ENCODE peak calls at places on chromosomes 2 and 18, in four cellular contexts. One of them, this sample, is unnamed.

GRCh38 chr2:166436976-166437375 is 57.1 kb downstream of the SCN7A start:
- DNase-seq in ovary: no peak
- DNase-seq in tibial artery: no peak
- DNase-seq in fibroblast of the aortic adventitia: no peak
- DNase-seq in this sample: no peak

GRCh38 chr2:101509498-101510274 is 34.8 kb upstream of the RFX8 start:
- DNase-seq in tibial artery: peak
- DNase-seq in fibroblast of the aortic adventitia: peak
- DNase-seq in ovary: no peak
- DNase-seq in this sample: no peak

GRCh38 chr2:231162036-231162345 is 36.4 kb upstream of the ARMC9 start:
- DNase-seq in tibial artery: no peak
- DNase-seq in fibroblast of the aortic adventitia: peak
- DNase-seq in ovary: no peak
- DNase-seq in this sample: peak

GRCh38 chr2:45856391-45857055 is 205.0 kb downstream of the PRKCE start:
- DNase-seq in ovary: no peak
- DNase-seq in fibroblast of the aortic adventitia: peak
- DNase-seq in tibial artery: no peak
- DNase-seq in this sample: peak

GRCh38 chr2:111617804-111618576 is 266.0 kb downstream of the ANAPC1 start:
- DNase-seq in tibial artery: peak
- DNase-seq in ovary: no peak
- DNase-seq in fibroblast of the aortic adventitia: peak
- DNase-seq in this sample: peak

GRCh38 chr18:9092665-9093064 is 9.8 kb upstream of the NDUFV2 start:
- DNase-seq in ovary: no peak
- DNase-seq in tibial artery: no peak
- DNase-seq in fibroblast of the aortic adventitia: peak
- DNase-seq in this sample: peak

GRCh38 chr2:130393318-130393910 is 37.6 kb downstream of the PTPN18 start:
- DNase-seq in tibial artery: no peak
- DNase-seq in ovary: no peak
- DNase-seq in fibroblast of the aortic adventitia: no peak
- DNase-seq in this sample: no peak

GRCh38 chr2:15259356-15259756 is 301.8 kb downstream of the NBAS start:
- DNase-seq in tibial artery: no peak
- DNase-seq in fibroblast of the aortic adventitia: no peak
- DNase-seq in ovary: no peak
- DNase-seq in this sample: no peak

GRCh38 chr18:12621737-12622306 is 36.1 kb downstream of the SPIRE1 start:
- DNase-seq in ovary: no peak
- DNase-seq in tibial artery: no peak
- DNase-seq in fibroblast of the aortic adventitia: peak
- DNase-seq in this sample: peak

GRCh38 chr2:48131503-48132293 is 225.4 kb upstream of the FBXO11 start:
- DNase-seq in fibroblast of the aortic adventitia: peak
- DNase-seq in ovary: no peak
- DNase-seq in tibial artery: no peak
- DNase-seq in this sample: no peak

GRCh38 chr2:113877651-113878594 is 12.0 kb upstream of the ACTR3 start:
- DNase-seq in fibroblast of the aortic adventitia: peak
- DNase-seq in ovary: no peak
- DNase-seq in tibial artery: no peak
- DNase-seq in this sample: peak

GRCh38 chr2:16067444-16068232 is 127.3 kb downstream of the MYCN start:
- DNase-seq in fibroblast of the aortic adventitia: no peak
- DNase-seq in ovary: no peak
- DNase-seq in tibial artery: no peak
- DNase-seq in this sample: no peak

DNA sequence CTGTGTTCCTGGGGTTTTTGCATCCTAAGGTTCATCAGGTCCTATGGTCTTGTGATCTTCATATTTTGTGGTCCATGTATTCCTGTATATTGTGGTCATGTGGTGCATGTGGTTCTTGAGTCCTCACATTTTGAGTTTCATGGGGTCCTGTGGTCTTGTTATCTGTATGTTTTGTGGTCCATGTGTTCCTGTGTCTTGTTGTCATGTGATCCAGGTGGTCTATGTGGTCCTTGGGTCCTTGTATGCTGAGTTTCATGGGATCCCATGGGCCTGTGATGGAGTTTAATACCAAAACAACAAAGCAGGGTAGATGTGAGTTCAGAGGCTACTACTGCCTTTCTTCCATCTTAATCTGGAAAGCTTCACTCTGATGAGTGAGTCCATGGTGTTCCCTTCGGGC is 166.4 kb downstream of the TMEM18 start:
- DNase-seq in ovary: no peak
- DNase-seq in tibial artery: no peak
- DNase-seq in fibroblast of the aortic adventitia: no peak
- DNase-seq in this sample: no peak
- H3K4me3 ChIP-seq in ovary: no peak
- H3K4me3 ChIP-seq in tibial artery: no peak
- H3K4me3 ChIP-seq in fibroblast of the aortic adventitia: no peak
- H3K4me3 ChIP-seq in this sample: no peak

GRCh38 chr18:32891797-32892196 is 119.0 kb upstream of the KLHL14 start:
- DNase-seq in tibial artery: no peak
- DNase-seq in fibroblast of the aortic adventitia: peak
- DNase-seq in ovary: no peak
- DNase-seq in this sample: no peak
- TF ChIP-seq CTCF in tibial artery: no peak
- TF ChIP-seq CTCF in fibroblast of the aortic adventitia: no peak
- TF ChIP-seq CTCF in ovary: no peak
- TF ChIP-seq CTCF in this sample: no peak

DNA sequence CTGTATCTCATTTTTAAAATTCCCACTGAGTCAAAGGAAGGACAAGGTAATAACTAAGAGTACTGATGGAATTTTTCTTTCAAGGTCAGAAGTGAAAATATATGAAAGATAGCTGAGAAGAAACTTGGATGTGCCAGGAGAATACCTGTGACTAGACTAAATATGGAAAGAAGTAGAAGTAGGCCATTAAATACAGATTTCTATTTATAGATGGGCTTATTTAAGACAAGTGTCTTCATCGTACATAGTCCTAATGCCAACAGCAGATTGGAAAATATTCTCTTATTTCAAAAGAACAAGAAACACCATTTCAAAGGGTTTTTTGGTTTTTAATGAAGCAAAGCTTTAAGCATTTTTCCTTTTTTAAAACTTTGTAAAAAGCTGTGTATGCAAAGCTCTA is 22.0 kb downstream of the UGP2 start:
- DNase-seq in tibial artery: no peak
- DNase-seq in fibroblast of the aortic adventitia: no peak
- DNase-seq in ovary: no peak
- DNase-seq in this sample: no peak
- H3K4me3 ChIP-seq in tibial artery: no peak
- H3K4me3 ChIP-seq in fibroblast of the aortic adventitia: no peak
- H3K4me3 ChIP-seq in ovary: no peak
- H3K4me3 ChIP-seq in this sample: no peak

GRCh38 chr18:45280486-45281263 is 334.6 kb upstream of the SLC14A2 start:
- DNase-seq in fibroblast of the aortic adventitia: no peak
- DNase-seq in ovary: no peak
- DNase-seq in tibial artery: no peak
- DNase-seq in this sample: no peak

GRCh38 chr18:45276878-45277277 is 338.4 kb upstream of the SLC14A2 start:
- DNase-seq in tibial artery: no peak
- DNase-seq in fibroblast of the aortic adventitia: no peak
- DNase-seq in ovary: no peak
- DNase-seq in this sample: no peak

GRCh38 chr18:45277870-45278269 is 337.4 kb upstream of the SLC14A2 start:
- DNase-seq in fibroblast of the aortic adventitia: no peak
- DNase-seq in tibial artery: no peak
- DNase-seq in ovary: no peak
- DNase-seq in this sample: peak

GRCh38 chr18:45274026-45274425 is 341.2 kb upstream of the SLC14A2 start:
- DNase-seq in fibroblast of the aortic adventitia: no peak
- DNase-seq in tibial artery: no peak
- DNase-seq in ovary: no peak
- DNase-seq in this sample: no peak

DNA sequence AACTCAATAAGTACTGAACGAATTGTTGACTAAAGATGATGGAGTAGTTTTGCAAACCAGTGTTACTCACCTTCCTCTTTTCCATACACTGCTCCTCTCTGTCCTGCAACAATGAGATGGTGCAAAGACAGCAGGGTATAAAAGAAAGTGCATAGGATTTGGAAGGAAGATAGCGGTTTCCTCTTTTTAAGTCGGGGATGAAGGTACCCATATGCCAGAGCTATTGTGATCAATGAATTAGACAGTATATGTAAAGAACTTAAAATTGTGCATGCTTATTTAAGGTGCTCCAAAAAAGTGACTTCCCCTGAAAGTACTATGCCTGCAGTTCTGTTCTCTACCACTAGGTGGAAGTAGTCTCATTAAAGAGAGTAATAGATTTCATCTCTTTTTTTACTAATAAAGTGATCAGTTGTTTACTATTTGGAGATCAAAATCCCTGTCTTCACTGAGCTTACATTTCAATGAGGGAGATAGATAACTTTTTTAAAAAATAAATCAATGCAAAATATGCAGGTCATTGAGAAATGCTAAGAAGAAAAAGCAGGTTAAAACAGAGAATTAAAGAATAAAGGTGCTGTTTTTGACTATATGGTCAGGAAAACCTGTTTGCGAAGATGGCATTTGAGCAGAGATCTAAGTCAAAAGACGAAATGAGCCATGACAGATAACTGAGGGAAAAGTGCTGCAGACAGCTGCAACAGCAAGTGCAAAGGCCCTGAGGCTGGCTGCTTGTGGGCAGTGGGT is 339.7 kb upstream of the SLC14A2 start:
- DNase-seq in tibial artery: no peak
- DNase-seq in fibroblast of the aortic adventitia: peak
- DNase-seq in ovary: no peak
- DNase-seq in this sample: peak
- TF ChIP-seq CTCF in tibial artery: peak
- TF ChIP-seq CTCF in fibroblast of the aortic adventitia: peak
- TF ChIP-seq CTCF in ovary: no peak
- TF ChIP-seq CTCF in this sample: peak

DNA sequence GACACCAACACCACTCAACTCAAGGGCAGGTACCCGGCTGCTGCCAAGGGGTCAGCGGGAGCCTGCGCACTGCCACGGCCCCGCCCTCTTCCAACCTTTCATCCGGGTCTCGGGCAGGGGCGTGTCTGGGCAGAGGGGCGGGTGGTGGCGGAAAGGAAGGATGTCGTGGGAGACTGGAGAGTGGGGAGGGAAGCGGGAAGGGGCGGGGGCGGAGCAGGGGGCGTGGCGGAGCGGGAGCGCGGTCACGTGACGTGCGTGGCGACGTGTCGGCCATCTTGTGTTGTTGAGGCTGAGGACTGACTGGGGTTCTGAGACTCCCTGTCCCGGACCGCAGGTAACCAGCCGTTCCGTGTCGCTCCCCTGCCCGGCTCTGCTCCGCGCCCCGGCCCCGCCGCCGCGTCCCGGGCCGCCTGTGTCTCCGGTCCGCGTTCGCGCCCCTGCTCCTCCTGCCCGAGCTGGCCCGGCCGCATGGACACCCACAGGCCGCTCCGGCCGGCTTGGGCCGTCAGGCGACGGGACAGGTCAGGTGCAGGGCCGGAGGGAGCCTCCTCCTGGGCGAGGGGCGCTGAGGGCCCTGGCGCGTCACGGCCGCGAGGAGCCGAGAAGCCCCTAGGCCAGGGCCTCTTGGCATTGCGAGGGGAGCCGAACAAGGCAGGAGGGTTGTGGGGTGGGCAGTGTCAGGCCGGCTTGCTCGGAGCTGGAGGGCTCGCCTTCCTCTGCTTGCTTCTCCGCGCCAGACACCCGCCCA is at the start of gene GIGYF2:
- DNase-seq in fibroblast of the aortic adventitia: peak
- DNase-seq in tibial artery: peak
- DNase-seq in ovary: peak
- DNase-seq in this sample: peak
- H3K4me3 ChIP-seq in fibroblast of the aortic adventitia: peak
- H3K4me3 ChIP-seq in tibial artery: peak
- H3K4me3 ChIP-seq in ovary: peak
- H3K4me3 ChIP-seq in this sample: peak

GRCh38 chr2:199463000-199463692 is 5.4 kb upstream of the SATB2 start:
- DNase-seq in fibroblast of the aortic adventitia: peak
- DNase-seq in ovary: peak
- DNase-seq in tibial artery: no peak
- DNase-seq in this sample: peak
- TF ChIP-seq CTCF in fibroblast of the aortic adventitia: peak
- TF ChIP-seq CTCF in ovary: peak
- TF ChIP-seq CTCF in tibial artery: peak
- TF ChIP-seq CTCF in this sample: peak

GRCh38 chr2:118845843-118846666 is 1.4 kb downstream of the EN1 start:
- DNase-seq in fibroblast of the aortic adventitia: no peak
- DNase-seq in tibial artery: no peak
- DNase-seq in ovary: no peak
- DNase-seq in this sample: no peak

GRCh38 chr2:118847447-118848172 is at the start of gene EN1:
- DNase-seq in ovary: no peak
- DNase-seq in fibroblast of the aortic adventitia: peak
- DNase-seq in tibial artery: peak
- DNase-seq in this sample: peak

GRCh38 chr2:118848381-118849225 is 1.2 kb upstream of the EN1 start:
- DNase-seq in tibial artery: no peak
- DNase-seq in fibroblast of the aortic adventitia: no peak
- DNase-seq in ovary: no peak
- DNase-seq in this sample: peak

GRCh38 chr2:118845005-118845842 is 2.2 kb downstream of the EN1 start:
- DNase-seq in fibroblast of the aortic adventitia: no peak
- DNase-seq in tibial artery: no peak
- DNase-seq in ovary: no peak
- DNase-seq in this sample: no peak

GRCh38 chr2:118846667-118847446 is 591 bp downstream of the EN1 start:
- DNase-seq in fibroblast of the aortic adventitia: peak
- DNase-seq in ovary: no peak
- DNase-seq in tibial artery: no peak
- DNase-seq in this sample: no peak
- H3K4me3 ChIP-seq in fibroblast of the aortic adventitia: peak
- H3K4me3 ChIP-seq in ovary: peak
- H3K4me3 ChIP-seq in tibial artery: peak
- H3K4me3 ChIP-seq in this sample: peak

DNA sequence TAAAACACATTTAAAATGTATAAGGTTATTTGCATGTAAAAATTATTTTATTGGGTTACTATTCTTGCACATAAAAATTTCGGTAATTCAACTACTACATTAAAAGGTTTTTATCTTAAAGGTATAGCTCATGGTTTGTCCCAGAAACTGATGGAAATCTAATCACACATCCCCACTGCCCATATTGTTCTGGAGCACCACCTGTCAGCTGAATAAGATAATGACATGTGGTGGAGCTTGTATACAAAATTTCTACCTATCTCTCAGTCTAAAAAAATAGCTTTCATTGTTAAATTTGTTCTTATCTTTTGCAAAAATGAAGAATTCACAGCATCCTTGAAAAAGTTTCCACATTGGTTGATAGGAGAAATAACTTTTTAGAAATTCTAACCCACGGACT is 18.3 kb downstream of the ERBB4 start:
- DNase-seq in tibial artery: no peak
- DNase-seq in ovary: no peak
- DNase-seq in fibroblast of the aortic adventitia: peak
- DNase-seq in this sample: peak
- TF ChIP-seq CTCF in tibial artery: peak
- TF ChIP-seq CTCF in ovary: no peak
- TF ChIP-seq CTCF in fibroblast of the aortic adventitia: peak
- TF ChIP-seq CTCF in this sample: peak